ENCODE peak calls at places on chromosomes 2 and 18, in five cellular contexts. T is Panc1; U is mammary epithelial cell; S is choroid plexus epithelial cell; B is CD8-positive, alpha-beta memory T cell. J is an unnamed sample.
A peak's percentile ranks its signal among the peaks of the same experiment; 100 is the strongest.

GRCh38 chr2:25062461-25062860 is 20.6 kb downstream of the EFR3B start:
- DNase-seq in T (no peak), U (no peak), S (no peak), B (no peak), J (no peak)

GRCh38 chr2:241738040-241738686 is 3.7 kb downstream of the D2HGDH start:
- DNase-seq in T (no peak), U (no peak), S (no peak), B (no peak), J (no peak)

GRCh38 chr2:180747728-180748127 is 232.7 kb upstream of the UBE2E3 start:
- DNase-seq in T (no peak), U (peak; percentile 69), S (peak; percentile 65), B (no peak), J (no peak)

GRCh38 chr2:164371916-164372315 is 249.4 kb downstream of the GRB14 start:
- DNase-seq in T (no peak), U (peak; percentile 29), S (no peak), B (no peak), J (no peak)

GRCh38 chr2:55224761-55225261 is 7.3 kb downstream of the CLHC1 start:
- DNase-seq in T (no peak), U (no peak), S (peak; percentile 4), B (no peak), J (no peak)

GRCh38 chr2:140528982-140529381 is 1601.8 kb downstream of the LRP1B start:
- DNase-seq in T (no peak), U (no peak), S (peak; percentile 9), B (no peak), J (no peak)

GRCh38 chr2:29123584-29124349 is 8.6 kb downstream of the CLIP4 start:
- DNase-seq in T (no peak), U (peak; percentile 92), S (peak; percentile 87), B (no peak), J (no peak)

GRCh38 chr2:15874854-15875776 is 65.2 kb upstream of the MYCN start:
- DNase-seq in T (no peak), U (no peak), S (no peak), B (no peak), J (no peak)

GRCh38 chr18:48613589-48613988 is 74.8 kb downstream of the CTIF start:
- DNase-seq in T (no peak), U (no peak), S (no peak), B (no peak), J (no peak)

GRCh38 chr2:6893876-6894482 is 16.4 kb downstream of the RSAD2 start:
- DNase-seq in T (no peak), U (no peak), S (no peak), B (no peak), J (no peak)

GRCh38 chr2:120316528-120317179 is 29.3 kb upstream of the INHBB start:
- DNase-seq in T (no peak), U (no peak), S (no peak), B (no peak), J (no peak)

GRCh38 chr2:151762694-151763093 is 28.4 kb upstream of the NEB start:
- DNase-seq in T (no peak), U (no peak), S (no peak), B (no peak), J (no peak)

GRCh38 chr2:44244135-44244871 is 31.0 kb upstream of the SLC3A1 start:
- DNase-seq in T (peak; percentile 61), U (peak; percentile 37), S (peak; percentile 82), B (peak; percentile 64), J (peak; percentile 64)

GRCh38 chr2:45918816-45919655 is 267.6 kb downstream of the PRKCE start:
- DNase-seq in T (no peak), U (no peak), S (no peak), B (no peak), J (no peak)

GRCh38 chr2:20071397-20072383 is 20.3 kb upstream of the LAPTM4A start:
- DNase-seq in T (no peak), U (peak; percentile 86), S (peak; percentile 96), B (no peak), J (no peak)

GRCh38 chr2:187580462-187581124 is 26.4 kb upstream of the TFPI start:
- DNase-seq in T (peak; percentile 61), U (peak; percentile 36), S (peak; percentile 92), B (no peak), J (peak; percentile 46)
- H3K4me3 ChIP-seq in T (no peak overlapping the region), U (peak overlapping the region; percentile 24), S (peak overlapping the region; percentile 49), B (no peak overlapping the region), J (no peak overlapping the region)

DNA sequence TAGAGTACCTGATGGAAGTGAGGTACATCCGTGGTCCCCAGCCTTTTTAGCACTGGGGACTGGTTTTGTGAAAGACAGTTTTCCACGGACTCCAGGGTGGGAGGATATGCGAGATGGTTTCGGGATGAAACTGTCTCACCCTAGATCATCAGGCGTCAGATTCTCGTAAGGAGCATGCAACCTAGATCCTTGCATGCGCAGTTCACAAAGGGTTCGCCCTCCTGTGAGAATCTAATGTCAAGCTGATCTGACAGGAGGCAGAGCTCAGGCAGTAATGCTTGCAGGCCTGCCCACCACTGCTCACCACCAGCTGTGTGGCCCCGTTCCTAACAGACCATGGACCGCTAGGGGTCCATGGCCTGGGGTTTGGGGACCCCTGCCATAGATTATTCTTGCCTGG is 11.6 kb downstream of the B3GNT2 start:
- DNase-seq in T (no peak), U (no peak), S (no peak), B (no peak), J (no peak)
- H3K4me3 ChIP-seq in T (no peak overlapping the region), U (no peak overlapping the region), S (no peak overlapping the region), B (no peak overlapping the region), J (no peak overlapping the region)

DNA sequence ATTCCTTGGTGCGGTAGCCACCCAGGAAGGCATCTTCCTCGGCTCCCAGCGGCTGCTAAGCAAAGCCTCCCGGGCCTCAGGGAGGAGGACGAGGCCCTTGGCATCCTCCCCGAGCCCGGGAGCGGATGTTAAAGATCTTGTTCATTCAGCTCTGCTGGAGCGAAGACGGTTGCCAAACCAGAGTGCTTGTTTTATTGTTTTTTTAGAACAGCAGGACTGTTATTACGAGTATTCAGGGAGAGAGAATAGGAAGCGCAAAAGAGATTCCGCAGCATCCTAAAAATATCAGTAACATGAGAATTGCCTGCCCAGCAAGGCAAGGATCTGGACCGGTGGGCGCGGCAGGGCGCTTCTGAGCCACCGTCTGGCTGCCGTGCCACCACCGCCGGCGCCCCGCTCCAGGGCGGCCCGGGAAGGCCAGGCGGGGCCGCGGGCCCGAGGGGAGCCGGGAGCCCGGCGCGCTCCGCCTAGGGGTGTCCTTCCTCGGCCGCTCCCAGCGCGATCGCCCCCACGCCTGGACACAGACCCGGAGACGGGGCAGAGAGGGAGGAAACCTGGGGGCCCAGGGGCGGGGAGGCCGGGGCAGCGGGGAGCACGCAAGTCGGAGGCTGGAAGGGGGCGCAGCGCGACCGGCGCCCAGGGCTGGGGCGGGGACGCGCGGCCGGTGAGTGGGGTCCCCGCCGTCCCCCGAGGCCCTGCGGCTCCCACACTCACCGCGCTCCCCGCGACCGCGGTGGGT is 850 bp downstream of the CYS1 start:
- DNase-seq in T (no peak), U (peak; percentile 33), S (peak; percentile 84), B (no peak), J (no peak)
- H3K4me3 ChIP-seq in T (peak overlapping the region; percentile 61), U (peak overlapping the region; percentile 38), S (peak overlapping the region; percentile 50), B (no peak overlapping the region), J (no peak overlapping the region)

GRCh38 chr18:3457261-3457724 is 7.3 kb downstream of the TGIF1 start:
- DNase-seq in T (no peak), U (no peak), S (no peak), B (no peak), J (no peak)

GRCh38 chr18:3455090-3455640 is 5.2 kb downstream of the TGIF1 start:
- DNase-seq in T (no peak), U (no peak), S (no peak), B (no peak), J (no peak)

GRCh38 chr18:3456686-3457069 is 6.7 kb downstream of the TGIF1 start:
- DNase-seq in T (no peak), U (no peak), S (no peak), B (no peak), J (no peak)

GRCh38 chr18:3454365-3455089 is 4.6 kb downstream of the TGIF1 start:
- DNase-seq in T (no peak), U (peak; percentile 46), S (peak; percentile 82), B (peak; percentile 52), J (peak; percentile 48)

DNA sequence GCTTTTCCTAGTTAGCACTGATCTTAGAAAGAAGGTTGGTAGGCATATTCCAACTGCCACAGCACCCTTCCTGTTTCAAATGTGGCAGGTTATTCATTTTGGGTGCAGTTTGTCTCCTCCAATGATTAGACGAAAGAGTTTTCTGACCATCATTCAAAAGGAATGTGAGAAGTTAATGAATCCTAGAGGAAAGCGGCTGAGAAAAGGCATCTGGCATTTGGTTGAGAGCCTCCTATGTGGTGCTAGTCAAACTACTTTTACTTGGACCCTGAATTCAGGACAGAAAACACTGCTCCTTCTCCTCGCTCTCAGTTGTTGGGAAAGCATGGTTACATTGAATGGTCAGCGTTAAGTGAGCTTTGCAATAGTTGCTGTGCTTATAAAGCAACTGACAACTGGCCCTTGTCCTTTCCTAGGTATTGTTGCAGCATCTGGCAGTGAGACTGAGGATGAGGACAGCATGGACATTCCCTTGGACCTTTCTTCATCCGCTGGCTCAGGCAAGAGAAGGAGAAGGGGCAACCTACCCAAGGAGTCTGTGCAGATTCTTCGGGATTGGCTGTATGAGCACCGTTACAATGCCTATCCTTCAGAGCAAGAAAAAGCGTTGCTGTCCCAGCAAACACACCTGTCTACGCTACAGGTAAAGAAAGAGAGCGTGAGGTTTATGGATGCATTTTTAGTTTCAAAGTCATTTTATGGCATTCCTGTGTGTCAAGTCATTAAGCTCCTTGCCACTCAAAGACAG is 6.1 kb downstream of the TGIF1 start:
- DNase-seq in T (no peak), U (peak; percentile 46), S (peak; percentile 27), B (no peak), J (no peak)
- H3K4me3 ChIP-seq in T (peak overlapping the region; percentile 97), U (no peak overlapping the region), S (no peak overlapping the region), B (no peak overlapping the region), J (no peak overlapping the region)

DNA sequence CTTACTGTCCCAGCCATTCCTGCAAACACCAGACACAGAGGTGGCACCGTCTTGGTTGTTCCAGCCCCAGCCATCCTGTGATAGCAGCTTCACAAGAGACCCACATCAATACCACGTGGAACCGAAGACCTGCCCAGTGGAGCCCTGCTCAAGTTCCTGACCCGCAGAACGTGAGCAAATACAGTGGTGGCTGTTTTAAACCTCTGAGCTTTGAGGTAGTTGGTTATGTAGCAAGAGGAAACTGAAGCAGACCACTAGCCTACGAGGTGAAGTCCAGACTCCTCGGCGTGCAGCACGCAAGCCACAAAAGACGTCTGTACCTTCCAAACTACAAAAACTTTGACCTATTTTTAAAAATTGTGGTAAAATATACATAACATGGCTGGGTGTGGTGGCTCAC is 96.1 kb upstream of the ODC1 start:
- DNase-seq in T (no peak), U (no peak), S (peak; percentile 67), B (peak; percentile 78), J (no peak)
- H3K4me3 ChIP-seq in T (no peak overlapping the region), U (no peak overlapping the region), S (no peak overlapping the region), B (no peak overlapping the region), J (no peak overlapping the region)

DNA sequence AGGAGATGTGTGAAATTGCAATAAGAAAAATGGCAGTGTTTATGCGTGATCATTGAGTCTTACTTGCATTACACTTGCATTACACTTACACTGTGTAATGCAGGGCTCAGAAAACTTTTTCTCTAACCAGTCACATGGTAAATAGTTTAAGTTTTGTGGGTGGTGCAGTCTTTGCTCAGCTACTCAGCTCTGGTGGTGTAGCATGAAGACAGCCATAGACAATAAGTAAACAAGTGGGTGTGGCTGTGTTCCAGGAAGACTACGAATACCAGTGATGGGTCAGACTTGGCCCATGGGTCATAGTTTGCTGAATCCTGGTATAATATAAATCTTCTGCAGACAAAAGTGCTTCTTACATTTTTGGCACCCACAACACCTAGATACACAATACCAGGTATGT is 115.6 kb upstream of the CYP1B1 start:
- DNase-seq in T (no peak), U (no peak), S (peak; percentile 60), B (no peak), J (no peak)
- H3K4me3 ChIP-seq in T (no peak overlapping the region), U (no peak overlapping the region), S (no peak overlapping the region), B (no peak overlapping the region), J (no peak overlapping the region)

GRCh38 chr18:5180254-5180653 is 16.8 kb downstream of the AKAIN1 start:
- DNase-seq in T (no peak), U (no peak), S (no peak), B (no peak), J (no peak)
- H3K4me3 ChIP-seq in T (no peak overlapping the region), U (no peak overlapping the region), S (no peak overlapping the region), B (no peak overlapping the region), J (no peak overlapping the region)

J was measured in Jurkat, Clone E6-1.